ENCODE peak calls at places on chromosomes 13 and 19, in four cellular contexts. R is breast epithelium, V is pancreas, W is upper lobe of left lung. H is an unnamed sample.

GRCh38 chr19:2627319-2627829 is 75.1 kb downstream of the GNG7 start:
- DNase-seq in V (peak; percentile 93), R (peak; percentile 88), W (peak; percentile 95), H (peak; percentile 89)

GRCh38 chr13:73778242-73778864 is 355.9 kb downstream of the KLF12 start:
- DNase-seq in W (no peak), R (no peak), V (no peak), H (no peak)

GRCh38 chr13:65410791-65411190 is 1819.3 kb downstream of the PCDH9 start:
- DNase-seq in V (no peak), W (no peak), R (no peak), H (no peak)

GRCh38 chr13:26946675-26947342 is 186.2 kb upstream of the GPR12 start:
- DNase-seq in W (peak; percentile 19), R (no peak), V (no peak), H (no peak)

GRCh38 chr19:48613024-48613851 is 1.6 kb downstream of the FAM83E start:
- DNase-seq in R (no peak), W (peak; percentile 45), V (peak; percentile 82), H (peak; percentile 78)

GRCh38 chr13:28819046-28819747 is 942 bp upstream of the MTUS2 start:
- DNase-seq in V (peak; percentile 39), R (no peak), W (no peak), H (no peak)

GRCh38 chr19:41376241-41376997 is at the start of gene TMEM91:
- DNase-seq in W (peak; percentile 63), V (no peak), R (no peak), H (peak; percentile 80)

GRCh38 chr13:67383358-67383757 is 153.2 kb upstream of the PCDH9 start:
- DNase-seq in W (no peak), V (no peak), R (no peak), H (no peak)

GRCh38 chr19:50025794-50026549 is at the start of gene ZNF473:
- DNase-seq in R (peak; percentile 94), V (peak; percentile 97), W (peak; percentile 97), H (peak; percentile 96)

GRCh38 chr13:42574011-42574410 is at the start of gene TNFSF11:
- DNase-seq in V (no peak), R (no peak), W (no peak), H (no peak)

GRCh38 chr19:58059003-58059671 is at the start of gene ZNF135:
- DNase-seq in V (peak; percentile 90), R (peak; percentile 87), W (peak; percentile 57), H (peak; percentile 83)

DNA sequence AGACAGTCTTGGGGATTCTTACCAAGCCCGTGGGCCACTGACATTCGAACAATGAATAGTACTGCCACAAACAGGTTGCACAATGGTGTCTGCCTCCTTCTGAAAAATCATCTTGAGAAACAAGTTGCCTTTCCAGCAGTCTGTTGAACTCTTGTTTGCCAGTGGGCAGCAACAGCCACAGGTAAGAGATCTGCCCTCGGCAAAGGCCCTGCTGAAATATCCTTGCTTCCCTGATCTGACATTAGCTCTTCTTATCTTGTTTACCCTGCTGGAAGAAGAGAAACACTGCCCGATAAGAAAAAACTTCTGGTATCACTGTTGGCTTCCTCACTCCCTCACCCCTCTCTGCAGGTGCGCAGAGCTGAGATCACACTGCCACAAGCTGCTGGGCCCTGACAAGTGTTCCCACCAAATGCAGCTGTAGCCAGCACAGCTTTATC is 2.0 kb downstream of the DOCK9 start:
- DNase-seq in V (no peak), R (no peak), W (peak; percentile 52), H (no peak)
- H3K4me3 ChIP-seq in V (no peak overlapping the region), R (peak overlapping the region; percentile 50), W (peak overlapping the region; percentile 3), H (peak overlapping the region; percentile 49)

DNA sequence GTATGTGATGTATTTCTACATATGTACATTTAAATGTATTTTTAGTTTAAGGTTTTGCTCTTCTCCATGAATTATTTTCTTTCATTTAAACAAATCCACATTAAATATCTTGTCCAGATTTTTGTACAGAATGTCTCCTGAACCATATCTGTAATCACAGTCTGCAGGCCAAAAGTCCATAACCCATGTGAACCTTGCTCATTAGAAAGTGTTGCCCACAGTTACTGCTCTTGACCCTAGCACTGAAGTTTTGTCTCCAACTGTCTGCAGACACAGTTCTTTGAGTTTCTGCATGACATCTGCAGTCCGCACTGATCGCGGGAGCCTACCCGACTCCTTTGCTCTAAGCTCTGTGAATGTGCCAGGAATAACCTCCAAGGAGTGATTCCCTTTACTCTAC is 626.2 kb upstream of the SLC10A2 start:
- DNase-seq in V (no peak), R (no peak), W (no peak), H (no peak)
- H3K36me3 ChIP-seq in V (no peaks in the 10 kb centered on the region), R (no peaks in the 10 kb centered on the region), W (no peaks in the 10 kb centered on the region), H (no peaks in the 10 kb centered on the region)

GRCh38 chr19:11087870-11088507 is 1.3 kb upstream of the LDLR start:
- DNase-seq in V (no peak), W (no peak), R (no peak), H (no peak)
- H3K4me1 ChIP-seq in V (peaks cover 56% of the 10 kb centered on the region), W (peaks cover 43% of the 10 kb centered on the region), R (peaks cover 7% of the 10 kb centered on the region), H (peaks cover 52% of the 10 kb centered on the region)

DNA sequence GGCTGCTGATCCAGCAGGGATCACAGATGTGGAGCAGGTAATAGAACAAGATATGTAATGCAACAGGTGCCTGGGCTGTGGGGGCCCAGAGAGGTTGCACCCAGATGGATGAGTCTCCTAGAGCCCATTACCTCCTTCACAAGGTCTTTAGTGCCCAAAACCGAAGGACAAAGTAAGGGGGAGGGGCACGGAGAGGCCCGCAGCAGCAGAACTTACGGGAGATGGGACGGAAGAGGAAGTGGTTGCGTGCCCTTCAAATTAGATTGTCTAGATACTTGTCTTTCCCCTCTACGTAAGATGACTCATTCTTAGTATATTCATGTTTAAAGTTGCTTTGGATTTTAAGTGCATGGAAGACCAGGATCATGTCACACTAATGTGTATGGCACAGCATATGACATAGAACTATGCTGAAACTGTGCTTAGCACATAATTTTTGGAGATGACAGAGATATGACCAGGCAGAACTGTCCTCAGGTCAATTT is 5.7 kb upstream of the MRPS31 start:
- DNase-seq in W (peak; percentile 67), R (no peak), V (no peak), H (no peak)
- H3K4me3 ChIP-seq in W (no peak overlapping the region), R (no peak overlapping the region), V (no peak overlapping the region), H (no peak overlapping the region)

GRCh38 chr19:32594021-32594420 is 13.0 kb downstream of the PDCD5 start:
- DNase-seq in W (no peak), V (no peak), R (no peak), H (no peak)
- H3K36me3 ChIP-seq in W (peaks cover 58% of the 10 kb centered on the region), V (peaks cover 14% of the 10 kb centered on the region), R (peaks cover 16% of the 10 kb centered on the region), H (peaks cover 61% of the 10 kb centered on the region)

H was measured in upper lobe of right lung.